ENCODE peak calls at places on chromosomes 12 and 14, in six cellular contexts. One of them, this sample, is unnamed.
A peak's percentile ranks its signal among the peaks of the same experiment; 100 is the strongest.

GRCh38 chr14:63614964-63615363 is 26.7 kb downstream of the WDR89 start:
- DNase-seq in mammary epithelial cell: no peak
- DNase-seq in GM23248: peak; percentile 57
- DNase-seq in GM23338: no peak
- DNase-seq in AG04450: no peak
- DNase-seq in left lung: no peak
- DNase-seq in this sample: no peak

GRCh38 chr12:55721601-55722213 is 1.5 kb downstream of the RDH5 start:
- DNase-seq in mammary epithelial cell: no peak
- DNase-seq in GM23248: peak; percentile 29
- DNase-seq in GM23338: no peak
- DNase-seq in AG04450: no peak
- DNase-seq in left lung: no peak
- DNase-seq in this sample: peak; percentile 80

GRCh38 chr12:19449814-19450213 is 10.5 kb downstream of the AEBP2 start:
- DNase-seq in mammary epithelial cell: no peak
- DNase-seq in GM23248: no peak
- DNase-seq in GM23338: no peak
- DNase-seq in AG04450: no peak
- DNase-seq in left lung: no peak
- DNase-seq in this sample: no peak

GRCh38 chr14:51996148-51996746 is 6.9 kb downstream of the RTRAF start:
- DNase-seq in mammary epithelial cell: no peak
- DNase-seq in GM23248: peak; percentile 60
- DNase-seq in GM23338: peak; percentile 56
- DNase-seq in AG04450: no peak
- DNase-seq in left lung: no peak
- DNase-seq in this sample: no peak

GRCh38 chr14:93160353-93160801 is 24.3 kb downstream of the MOAP1 start:
- DNase-seq in mammary epithelial cell: no peak
- DNase-seq in GM23248: peak; percentile 38
- DNase-seq in GM23338: peak; percentile 73
- DNase-seq in AG04450: no peak
- DNase-seq in left lung: no peak
- DNase-seq in this sample: no peak

GRCh38 chr12:120115692-120116442 is 686 bp downstream of the RAB35 start:
- DNase-seq in mammary epithelial cell: peak; percentile 23
- DNase-seq in GM23248: peak; percentile 81
- DNase-seq in GM23338: peak; percentile 69
- DNase-seq in AG04450: no peak
- DNase-seq in left lung: no peak
- DNase-seq in this sample: peak; percentile 54

GRCh38 chr12:17283563-17283962 is 677.6 kb upstream of the LMO3 start:
- DNase-seq in mammary epithelial cell: no peak
- DNase-seq in GM23248: no peak
- DNase-seq in GM23338: peak; percentile 34
- DNase-seq in AG04450: no peak
- DNase-seq in left lung: no peak
- DNase-seq in this sample: no peak

GRCh38 chr12:74051848-74052247 is 485.8 kb upstream of the ATXN7L3B start:
- DNase-seq in mammary epithelial cell: no peak
- DNase-seq in GM23248: no peak
- DNase-seq in GM23338: peak; percentile 43
- DNase-seq in AG04450: no peak
- DNase-seq in left lung: no peak
- DNase-seq in this sample: no peak

GRCh38 chr14:94356379-94357056 is 31.9 kb downstream of the SERPINA1 start:
- DNase-seq in mammary epithelial cell: no peak
- DNase-seq in GM23248: no peak
- DNase-seq in GM23338: no peak
- DNase-seq in AG04450: no peak
- DNase-seq in left lung: no peak
- DNase-seq in this sample: no peak

GRCh38 chr12:53984901-53985357 is at the start of gene HOXC10:
- DNase-seq in mammary epithelial cell: peak; percentile 75
- DNase-seq in GM23248: peak; percentile 98
- DNase-seq in GM23338: peak; percentile 98
- DNase-seq in AG04450: peak; percentile 16
- DNase-seq in left lung: peak; percentile 58
- DNase-seq in this sample: peak; percentile 99
- H3K4me3 ChIP-seq in mammary epithelial cell: peak within 1 kb of the TSS; percentile 38
- H3K4me3 ChIP-seq in GM23248: peak within 1 kb of the TSS; percentile 72
- H3K4me3 ChIP-seq in GM23338: peak within 1 kb of the TSS; percentile 44
- H3K4me3 ChIP-seq in AG04450: no peak within 1 kb of the TSS
- H3K4me3 ChIP-seq in left lung: no peak within 1 kb of the TSS
- H3K4me3 ChIP-seq in this sample: no peak within 1 kb of the TSS

DNA sequence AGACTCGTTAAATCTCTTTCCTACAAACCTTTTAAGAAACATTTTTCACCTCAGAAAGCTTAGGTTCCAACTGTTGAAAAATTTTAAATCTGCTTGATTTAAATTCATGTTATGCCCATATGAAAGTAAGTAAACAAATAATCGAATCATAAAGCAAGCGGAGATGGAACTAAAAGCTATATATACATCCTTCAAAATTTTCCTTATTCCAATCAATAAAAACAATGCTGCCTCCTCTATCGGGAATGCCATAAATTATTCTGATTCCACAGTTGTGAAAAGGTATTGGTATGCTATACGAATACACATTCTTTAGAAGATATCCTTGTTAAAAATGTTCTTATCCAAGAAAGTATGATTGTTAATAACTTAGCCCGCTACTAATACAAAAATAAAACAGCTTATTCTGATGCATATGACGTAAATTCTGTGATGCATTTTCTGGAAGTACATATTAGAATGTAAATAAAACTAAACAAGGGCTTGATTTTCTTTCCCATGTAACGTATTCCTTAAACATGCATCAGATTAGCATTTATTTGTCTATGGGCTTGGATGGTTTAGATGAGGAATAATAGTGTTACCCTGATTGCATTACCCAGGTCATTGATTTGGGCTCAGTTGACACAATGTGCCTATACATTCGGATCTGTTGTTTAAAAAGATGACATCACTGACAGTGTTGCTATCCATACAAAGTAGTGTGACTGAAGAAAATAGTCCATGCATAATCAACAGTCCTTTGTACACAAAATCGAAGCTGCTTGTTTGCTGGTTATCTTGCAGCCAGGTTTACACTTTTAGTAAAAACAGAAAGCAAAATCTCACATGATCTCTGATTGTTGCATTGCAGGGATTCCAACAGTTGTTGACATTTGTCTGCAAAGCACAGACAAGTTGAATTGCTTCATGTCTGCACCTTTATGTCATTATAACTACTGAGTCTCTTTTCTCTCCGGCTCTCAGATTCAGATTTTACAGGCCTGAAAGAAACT is 656 bp upstream of the DTD2 start:
- DNase-seq in mammary epithelial cell: no peak
- DNase-seq in GM23248: no peak
- DNase-seq in GM23338: no peak
- DNase-seq in AG04450: no peak
- DNase-seq in left lung: no peak
- DNase-seq in this sample: no peak
- H3K27ac ChIP-seq in mammary epithelial cell: no peak overlapping the region
- H3K27ac ChIP-seq in GM23248: no peak overlapping the region
- H3K27ac ChIP-seq in GM23338: no peak overlapping the region
- H3K27ac ChIP-seq in AG04450: no peak overlapping the region
- H3K27ac ChIP-seq in left lung: peak overlapping the region; percentile 91
- H3K27ac ChIP-seq in this sample: no peak overlapping the region

GRCh38 chr12:125280482-125281377 is 215.5 kb downstream of the AACS start:
- DNase-seq in mammary epithelial cell: no peak
- DNase-seq in GM23248: no peak
- DNase-seq in GM23338: peak; percentile 93
- DNase-seq in AG04450: no peak
- DNase-seq in left lung: no peak
- DNase-seq in this sample: no peak
- H3K4me3 ChIP-seq in mammary epithelial cell: no peak overlapping the region
- H3K4me3 ChIP-seq in GM23248: no peak overlapping the region
- H3K4me3 ChIP-seq in GM23338: peak overlapping the region; percentile 42
- H3K4me3 ChIP-seq in AG04450: no peak overlapping the region
- H3K4me3 ChIP-seq in left lung: no peak overlapping the region
- H3K4me3 ChIP-seq in this sample: no peak overlapping the region

DNA sequence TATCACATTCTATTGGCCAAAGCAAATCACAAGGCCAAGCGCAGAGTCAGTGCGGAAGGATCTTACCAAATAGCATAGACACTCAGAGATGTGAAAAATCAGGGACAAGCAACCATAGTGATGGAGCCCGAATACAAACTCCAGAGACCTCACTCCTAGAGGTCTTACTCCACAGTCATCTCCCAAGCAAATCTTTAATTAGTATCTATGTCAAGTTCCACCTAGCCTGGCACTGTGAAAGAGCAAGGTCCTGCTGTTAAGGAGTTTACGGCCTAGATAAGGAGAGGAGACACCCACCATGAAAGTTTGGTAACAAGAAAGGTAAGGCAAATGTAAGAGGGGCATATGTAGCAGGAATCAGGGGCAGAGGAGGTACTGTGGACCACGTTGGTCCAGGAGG is 7.4 kb upstream of the PLEKHG6 start:
- DNase-seq in mammary epithelial cell: no peak
- DNase-seq in GM23248: no peak
- DNase-seq in GM23338: no peak
- DNase-seq in AG04450: no peak
- DNase-seq in left lung: no peak
- DNase-seq in this sample: no peak
- H3K27ac ChIP-seq in mammary epithelial cell: no peak overlapping the region
- H3K27ac ChIP-seq in GM23248: no peak overlapping the region
- H3K27ac ChIP-seq in GM23338: no peak overlapping the region
- H3K27ac ChIP-seq in AG04450: no peak overlapping the region
- H3K27ac ChIP-seq in left lung: no peak overlapping the region
- H3K27ac ChIP-seq in this sample: no peak overlapping the region

DNA sequence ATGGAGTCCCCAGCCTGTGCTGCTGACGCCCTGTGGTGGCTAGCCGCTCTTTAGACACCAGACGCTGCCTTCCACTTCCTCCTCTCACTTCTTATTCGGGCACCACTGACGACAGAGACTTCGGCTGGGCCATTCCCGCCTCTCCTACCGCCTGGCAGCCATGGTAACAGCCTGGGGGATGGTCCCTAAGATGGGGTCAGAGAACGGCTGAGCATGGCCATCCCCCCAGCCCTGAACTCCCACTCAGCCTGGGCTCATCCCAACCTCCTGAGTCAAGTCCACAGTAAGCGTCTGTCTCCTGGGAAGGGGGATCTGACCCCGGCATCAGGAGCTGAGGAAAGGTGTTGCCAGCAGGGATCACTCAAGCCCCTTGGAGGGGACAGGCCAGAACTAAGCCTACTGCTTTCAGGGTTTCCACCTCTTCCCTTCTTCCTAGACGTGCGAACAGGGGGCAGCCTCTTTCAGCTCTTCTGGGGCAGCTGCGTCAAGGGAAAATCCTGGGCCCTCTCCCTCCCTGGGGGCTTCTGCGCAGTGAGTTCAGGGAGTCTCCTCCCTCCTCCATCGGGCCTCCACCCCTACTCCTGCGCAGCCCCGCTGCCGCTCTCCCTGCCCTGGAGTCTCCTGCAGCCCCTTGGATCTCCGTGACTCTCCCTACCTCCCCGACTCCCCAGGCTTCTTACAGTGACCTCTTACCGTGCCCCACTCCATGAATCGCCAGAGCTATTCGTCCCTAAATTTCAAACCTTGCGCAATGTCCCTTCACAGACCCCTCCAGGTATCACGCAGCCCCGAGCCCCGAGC is 643 bp upstream of the TAMALIN start:
- DNase-seq in mammary epithelial cell: no peak
- DNase-seq in GM23248: no peak
- DNase-seq in GM23338: peak; percentile 73
- DNase-seq in AG04450: no peak
- DNase-seq in left lung: peak; percentile 86
- DNase-seq in this sample: peak; percentile 83
- H3K4me3 ChIP-seq in mammary epithelial cell: no peak overlapping the region
- H3K4me3 ChIP-seq in GM23248: peak overlapping the region; percentile 68
- H3K4me3 ChIP-seq in GM23338: peak overlapping the region; percentile 77
- H3K4me3 ChIP-seq in AG04450: peak overlapping the region; percentile 36
- H3K4me3 ChIP-seq in left lung: peak overlapping the region; percentile 68
- H3K4me3 ChIP-seq in this sample: peak overlapping the region; percentile 44

DNA sequence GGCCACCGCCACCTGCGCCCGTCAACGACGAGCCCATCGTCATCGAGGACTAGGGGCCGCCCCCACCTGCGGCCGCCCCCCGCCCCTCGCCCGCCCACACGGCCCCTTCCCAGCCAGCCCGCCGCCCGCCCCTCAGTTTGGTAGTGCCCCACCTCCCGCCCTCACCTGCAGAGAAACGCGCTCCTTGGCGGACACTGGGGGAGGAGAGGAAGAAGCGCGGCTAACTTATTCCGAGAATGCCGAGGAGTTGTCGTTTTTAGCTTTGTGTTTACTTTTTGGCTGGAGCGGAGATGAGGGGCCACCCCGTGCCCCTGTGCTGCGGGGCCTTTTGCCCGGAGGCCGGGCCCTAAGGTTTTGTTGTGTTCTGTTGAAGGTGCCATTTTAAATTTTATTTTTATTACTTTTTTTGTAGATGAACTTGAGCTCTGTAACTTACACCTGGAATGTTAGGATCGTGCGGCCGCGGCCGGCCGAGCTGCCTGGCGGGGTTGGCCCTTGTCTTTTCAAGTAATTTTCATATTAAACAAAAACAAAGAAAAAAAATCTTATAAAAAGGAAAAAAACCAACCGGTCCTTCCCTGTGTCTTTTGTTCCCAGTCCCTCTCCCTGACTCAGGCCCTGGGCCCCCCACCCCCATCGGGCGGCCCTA is 4.3 kb upstream of the CRIP2 start:
- DNase-seq in mammary epithelial cell: no peak
- DNase-seq in GM23248: no peak
- DNase-seq in GM23338: peak; percentile 60
- DNase-seq in AG04450: no peak
- DNase-seq in left lung: no peak
- DNase-seq in this sample: no peak
- H3K27ac ChIP-seq in mammary epithelial cell: no peak overlapping the region
- H3K27ac ChIP-seq in GM23248: no peak overlapping the region
- H3K27ac ChIP-seq in GM23338: peak overlapping the region; percentile 79
- H3K27ac ChIP-seq in AG04450: no peak overlapping the region
- H3K27ac ChIP-seq in left lung: no peak overlapping the region
- H3K27ac ChIP-seq in this sample: no peak overlapping the region

DNA sequence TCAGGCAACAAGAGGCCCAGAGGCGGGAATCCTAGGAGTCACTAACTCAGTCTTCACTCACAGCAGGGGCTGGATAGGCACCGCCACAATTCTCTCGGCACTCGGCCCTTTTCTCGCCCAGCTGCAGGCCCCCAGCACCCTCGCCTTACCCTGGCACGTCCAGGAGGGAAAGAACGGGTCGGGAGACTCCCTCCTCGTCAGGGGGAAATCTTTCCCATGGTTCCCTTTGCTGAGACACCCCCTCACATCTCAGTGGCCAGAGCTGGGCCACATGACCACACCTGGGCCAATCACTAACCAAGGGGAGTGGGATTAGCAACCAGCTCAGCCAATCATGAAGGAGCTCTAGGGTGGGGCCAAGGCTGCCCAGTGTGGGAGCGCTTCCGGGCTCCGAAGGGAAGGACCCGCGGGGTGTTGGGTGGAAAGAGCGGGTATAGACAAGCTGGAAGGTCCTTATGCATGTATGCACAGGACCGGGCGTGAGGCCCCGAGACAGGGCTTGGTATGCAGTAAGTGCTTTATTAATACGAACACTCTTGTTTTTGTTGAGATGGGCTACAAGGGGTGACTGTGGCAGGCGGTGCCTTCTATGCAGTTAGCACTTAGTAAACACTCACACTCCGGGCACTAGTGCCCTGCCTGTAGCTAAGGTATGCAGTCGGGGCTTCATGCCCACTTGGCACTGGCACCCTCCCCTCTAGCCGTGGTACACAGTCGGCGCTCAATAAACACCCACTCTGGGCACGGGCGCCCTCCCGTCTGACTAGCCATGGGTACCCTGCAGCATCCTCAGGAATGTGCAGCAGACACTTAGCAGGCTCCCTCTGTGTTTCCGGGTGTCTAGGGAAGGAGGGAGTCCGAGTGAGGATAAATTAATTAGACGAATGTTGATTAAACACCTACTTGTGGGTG is 40.3 kb downstream of the ADGRD1 start:
- DNase-seq in mammary epithelial cell: no peak
- DNase-seq in GM23248: no peak
- DNase-seq in GM23338: no peak
- DNase-seq in AG04450: no peak
- DNase-seq in left lung: no peak
- DNase-seq in this sample: no peak
- H3K4me3 ChIP-seq in mammary epithelial cell: no peak overlapping the region
- H3K4me3 ChIP-seq in GM23248: no peak overlapping the region
- H3K4me3 ChIP-seq in GM23338: no peak overlapping the region
- H3K4me3 ChIP-seq in AG04450: no peak overlapping the region
- H3K4me3 ChIP-seq in left lung: no peak overlapping the region
- H3K4me3 ChIP-seq in this sample: no peak overlapping the region

This sample was measured in aorta.